ENCODE peak calls at places on chromosomes 13 and 19, in seven cellular contexts. R is mesenchymal stem cell; L is ovary; F is fibroblast of the aortic adventitia; Z is tibial artery; O is A673; U is naive thymus-derived CD4-positive, alpha-beta T cell. E is an unnamed sample.

GRCh38 chr13:114078501-114079451 is 53.6 kb downstream of the RASA3 start:
- DNase-seq in R (peak), L (peak), F (peak), Z (peak), O (no peak), U (no peak), E (peak)

GRCh38 chr19:6947745-6948144 is 60.4 kb downstream of the ADGRE1 start:
- DNase-seq in R (peak), L (no peak), F (peak), Z (no peak), O (peak), U (no peak), E (peak)

GRCh38 chr13:100235311-100235901 is 146.5 kb downstream of the PCCA start:
- DNase-seq in R (peak), L (no peak), F (peak), Z (no peak), O (peak), U (peak), E (no peak)

GRCh38 chr13:46751811-46752635 is 44.9 kb downstream of the ESD start:
- DNase-seq in R (no peak), L (no peak), F (peak), Z (no peak), O (peak), U (peak), E (peak)

GRCh38 chr19:18418725-18419194 is 438 bp upstream of the SSBP4 start:
- DNase-seq in R (peak), L (no peak), F (peak), Z (peak), O (peak), U (no peak), E (no peak)

GRCh38 chr13:50353651-50354415 is 338.6 kb downstream of the KCNRG start:
- DNase-seq in R (peak), L (no peak), F (peak), Z (no peak), O (peak), U (no peak), E (no peak)

GRCh38 chr19:18541992-18542935 is 1.1 kb downstream of the FKBP8 start:
- DNase-seq in R (no peak), L (no peak), F (no peak), Z (no peak), O (no peak), U (no peak), E (no peak)

GRCh38 chr19:13861714-13862531 is 15.0 kb upstream of the NANOS3 start:
- DNase-seq in R (peak), L (peak), F (peak), Z (peak), O (peak), U (peak), E (peak)

GRCh38 chr13:44271031-44271433 is 102.6 kb upstream of the SERP2 start:
- DNase-seq in R (peak), L (no peak), F (peak), Z (no peak), O (no peak), U (no peak), E (peak)

GRCh38 chr19:33285441-33285927 is 16.9 kb downstream of the CEBPA start:
- DNase-seq in R (no peak), L (no peak), F (no peak), Z (no peak), O (no peak), U (no peak), E (no peak)

GRCh38 chr19:43306097-43306496 is 36.8 kb upstream of the PSG9 start:
- DNase-seq in R (no peak), L (no peak), F (no peak), Z (no peak), O (no peak), U (no peak), E (no peak)

GRCh38 chr13:25783480-25784081 is 268.2 kb downstream of the SHISA2 start:
- DNase-seq in R (no peak), L (no peak), F (no peak), Z (no peak), O (no peak), U (no peak), E (no peak)

GRCh38 chr19:15194938-15195337 is 5.9 kb downstream of the NOTCH3 start:
- DNase-seq in R (no peak), L (no peak), F (peak), Z (peak), O (no peak), U (no peak), E (peak)

GRCh38 chr13:37647038-37647650 is 48.6 kb upstream of the POSTN start:
- DNase-seq in R (peak), L (no peak), F (no peak), Z (no peak), O (no peak), U (no peak), E (no peak)

GRCh38 chr13:81334481-81334880 is 993.6 kb upstream of the SPRY2 start:
- DNase-seq in R (no peak), L (no peak), F (no peak), Z (no peak), O (no peak), U (no peak), E (no peak)

GRCh38 chr19:10353793-10354391 is 14.5 kb upstream of the ICAM3 start:
- DNase-seq in R (peak), L (peak), F (peak), Z (no peak), O (peak), U (peak), E (peak)

GRCh38 chr19:19627442-19627715 is 641 bp downstream of the LPAR2 start:
- DNase-seq in R (no peak), L (no peak), F (no peak), Z (no peak), O (no peak), U (no peak), E (no peak)

GRCh38 chr19:48636859-48637448 is at the start of gene DBP:
- DNase-seq in R (no peak), L (no peak), F (no peak), Z (peak), O (no peak), U (peak), E (peak)

GRCh38 chr13:29581666-29582065 is 13.8 kb downstream of the SLC7A1 start:
- DNase-seq in R (no peak), L (no peak), F (no peak), Z (no peak), O (peak), U (no peak), E (no peak)

GRCh38 chr13:71254384-71254783 is 612.6 kb downstream of the DACH1 start:
- DNase-seq in R (no peak), L (no peak), F (no peak), Z (no peak), O (no peak), U (no peak), E (no peak)

GRCh38 chr19:11434703-11435056 is 241 bp downstream of the ODAD3 start:
- DNase-seq in R (no peak), L (no peak), F (no peak), Z (no peak), O (no peak), U (no peak), E (no peak)

GRCh38 chr13:23159587-23160240 is 21.1 kb upstream of the SGCG start:
- DNase-seq in R (no peak), L (no peak), F (no peak), Z (no peak), O (peak), U (no peak), E (peak)

GRCh38 chr19:8214802-8215201 is 5.6 kb downstream of the CERS4 start:
- DNase-seq in R (no peak), L (no peak), F (no peak), Z (no peak), O (no peak), U (no peak), E (no peak)

GRCh38 chr13:24651718-24652345 is 28.4 kb upstream of the ATP12A start:
- DNase-seq in R (no peak), L (no peak), F (no peak), Z (no peak), O (no peak), U (no peak), E (no peak)

GRCh38 chr19:17540174-17540573 is 15.3 kb upstream of the COLGALT1 start:
- DNase-seq in R (no peak), L (no peak), F (no peak), Z (no peak), O (no peak), U (no peak), E (no peak)

GRCh38 chr13:80658705-80659104 is 317.8 kb upstream of the SPRY2 start:
- DNase-seq in R (no peak), L (no peak), F (no peak), Z (no peak), O (no peak), U (no peak), E (no peak)

GRCh38 chr13:23715762-23716235 is 145.6 kb downstream of the TNFRSF19 start:
- DNase-seq in R (peak), L (no peak), F (no peak), Z (no peak), O (peak), U (no peak), E (no peak)

GRCh38 chr13:98923641-98924397 is 54.0 kb downstream of the DOCK9 start:
- DNase-seq in R (no peak), L (no peak), F (peak), Z (no peak), O (no peak), U (no peak), E (no peak)

GRCh38 chr13:73056054-73056962 is 2.5 kb upstream of the KLF5 start:
- DNase-seq in R (peak), L (no peak), F (peak), Z (no peak), O (peak), U (no peak), E (peak)

GRCh38 chr19:9819590-9819898 is 665 bp upstream of the FBXL12 start:
- DNase-seq in R (no peak), L (no peak), F (no peak), Z (no peak), O (no peak), U (no peak), E (peak)

GRCh38 chr13:79724348-79725103 is 243.6 kb downstream of the NDFIP2 start:
- DNase-seq in R (no peak), L (no peak), F (peak), Z (no peak), O (no peak), U (no peak), E (no peak)

GRCh38 chr19:47406711-47407416 is 12.5 kb downstream of the MEIS3 start:
- DNase-seq in R (no peak), L (no peak), F (no peak), Z (no peak), O (no peak), U (no peak), E (peak)
- H3K4me3 ChIP-seq in R (no peak), L (no peak), F (no peak), Z (no peak), O (no peak), U (no peak), E (no peak)

DNA sequence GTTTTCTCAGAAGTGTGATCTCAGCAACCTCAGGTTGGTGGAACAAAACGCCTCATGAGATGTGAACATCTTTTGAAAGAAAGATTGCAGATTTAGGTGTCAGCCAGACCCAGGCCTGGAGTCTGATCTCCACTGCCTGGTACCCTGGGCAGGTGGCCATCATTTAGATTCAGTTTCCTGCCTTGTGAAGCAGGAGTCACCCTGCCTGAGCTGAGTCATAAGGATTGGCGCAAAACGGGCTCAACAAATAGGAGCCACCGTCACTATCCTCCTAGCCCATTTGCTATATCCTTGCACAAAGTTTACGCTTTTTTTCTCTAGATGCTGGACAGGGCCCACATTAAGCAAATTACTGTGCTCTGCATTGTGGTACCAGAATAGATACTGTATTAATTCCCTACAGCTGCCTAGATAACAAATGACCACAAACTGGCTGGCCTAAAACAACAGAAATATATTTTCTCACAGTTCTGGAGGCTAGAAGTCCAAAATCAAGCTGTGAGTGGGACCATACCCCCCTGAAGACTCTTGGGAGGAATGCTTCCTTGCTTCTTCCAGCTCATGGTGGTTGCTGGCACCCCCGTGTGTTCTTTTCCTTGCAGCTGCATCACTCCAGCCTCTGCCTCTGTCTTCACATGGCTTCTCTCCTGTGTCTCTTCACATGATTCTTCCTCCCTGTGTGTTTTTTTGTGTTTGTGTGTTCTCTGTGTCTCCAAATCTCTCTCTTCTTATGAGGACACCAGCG is 38.2 kb downstream of the TNFSF11 start:
- DNase-seq in R (no peak), L (no peak), F (no peak), Z (no peak), O (no peak), U (no peak), E (peak)
- H3K4me3 ChIP-seq in R (no peak), L (no peak), F (no peak), Z (no peak), O (no peak), U (no peak), E (no peak)

DNA sequence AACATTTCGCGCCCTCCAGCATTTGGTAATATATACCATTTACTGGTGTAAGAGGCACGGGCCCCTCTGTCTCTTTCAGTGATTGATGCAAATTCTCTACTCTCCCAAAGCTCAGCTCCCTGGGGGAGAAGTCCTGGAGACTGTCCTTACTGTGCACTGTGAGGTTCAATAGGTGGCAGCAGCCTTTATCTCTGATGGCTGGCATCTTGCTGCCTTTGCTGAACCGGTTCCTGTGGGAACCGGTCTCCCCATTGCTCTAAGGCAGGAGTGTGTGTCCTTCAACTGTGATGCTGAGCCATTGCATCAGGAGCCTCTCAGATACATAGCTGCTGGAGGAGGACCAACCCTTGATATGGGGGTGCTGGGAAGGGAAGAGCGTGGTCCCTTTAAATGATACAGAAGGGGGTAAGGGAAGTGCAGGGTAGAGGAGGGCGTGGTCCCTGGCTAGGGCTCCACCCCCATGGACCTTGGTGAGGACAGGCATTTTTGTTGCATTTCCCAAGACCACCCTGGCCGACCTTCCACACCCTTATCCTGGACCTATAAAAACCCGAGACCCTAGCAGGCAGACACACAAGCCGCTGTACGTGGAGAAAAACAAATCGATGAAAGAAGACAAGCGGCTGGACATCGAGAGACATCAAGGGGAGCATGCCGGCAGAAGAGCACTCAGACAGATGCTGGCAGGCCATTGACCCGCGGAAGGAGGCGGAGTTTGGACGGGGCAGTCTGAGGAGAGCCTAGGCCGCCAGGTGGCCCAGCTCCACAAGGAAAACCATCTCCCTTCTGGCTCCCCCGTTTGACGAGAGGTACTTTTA is 41.1 kb upstream of the GTF3A start:
- DNase-seq in R (no peak), L (no peak), F (no peak), Z (no peak), O (no peak), U (no peak), E (no peak)
- H3K4me3 ChIP-seq in R (no peak), L (no peak), F (no peak), Z (no peak), O (no peak), U (no peak), E (no peak)

GRCh38 chr19:46349311-46349993 is 2.6 kb downstream of the PPP5C start:
- DNase-seq in R (no peak), L (no peak), F (no peak), Z (no peak), O (no peak), U (no peak), E (no peak)
- H3K4me3 ChIP-seq in R (peak), L (no peak), F (no peak), Z (no peak), O (no peak), U (no peak), E (no peak)

DNA sequence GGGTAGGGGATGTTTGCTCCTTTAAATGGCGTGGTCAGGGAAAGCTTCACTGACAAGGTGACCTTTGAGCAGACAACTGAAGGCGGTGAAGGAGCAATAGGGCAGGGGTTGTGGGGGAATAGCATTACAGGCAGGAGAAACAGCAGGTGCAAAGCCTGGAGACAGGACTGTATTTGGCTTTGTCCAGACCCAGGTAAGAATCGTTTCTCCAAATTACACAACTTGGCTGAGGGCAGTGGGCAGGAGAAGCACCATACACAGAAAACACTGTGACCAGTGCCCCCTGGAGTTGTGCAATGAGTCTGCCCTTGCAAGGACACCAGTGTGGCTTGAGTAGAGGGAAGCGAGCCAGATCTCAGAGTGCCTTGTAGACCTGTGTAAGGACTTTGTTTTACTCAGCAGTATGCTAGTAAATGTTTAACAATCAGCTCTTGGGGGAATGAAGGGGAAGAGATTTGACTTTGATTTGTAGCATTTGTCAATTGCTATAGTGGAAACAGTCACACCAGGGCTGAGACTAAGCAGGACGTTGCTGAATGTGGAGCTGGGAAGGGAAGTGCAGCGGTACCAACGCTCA is 360.0 kb downstream of the DCT start:
- DNase-seq in R (no peak), L (no peak), F (no peak), Z (no peak), O (no peak), U (no peak), E (no peak)
- H3K4me3 ChIP-seq in R (no peak), L (no peak), F (no peak), Z (no peak), O (no peak), U (no peak), E (no peak)

GRCh38 chr19:47260476-47260875 is 4.2 kb downstream of the CCDC9 start:
- DNase-seq in R (no peak), L (no peak), F (no peak), Z (no peak), O (no peak), U (no peak), E (no peak)
- H3K4me3 ChIP-seq in R (no peak), L (no peak), F (no peak), Z (no peak), O (no peak), U (no peak), E (no peak)

E was measured in MG63.